ENCODE peak calls at places on chromosomes 16 and 17, in nine cellular contexts. W, N, Z, X, U, E, P, J and T are unnamed samples.

GRCh38 chr16:85583491-85584181 is 29.5 kb upstream of the GSE1 start:
- DNase-seq in X (no peak), U (no peak), P (no peak), J (no peak), N (no peak), W (no peak), E (no peak), Z (no peak), T (no peak)

GRCh38 chr17:3827124-3827773 is 18.8 kb downstream of the NCBP3 start:
- DNase-seq in E (peak; percentile 49), U (peak; percentile 57), Z (peak; percentile 45), N (peak; percentile 44), W (no peak), P (no peak), X (peak; percentile 68), J (no peak), T (no peak)

GRCh38 chr16:79132745-79133144 is 467.8 kb downstream of the MAF start:
- DNase-seq in J (no peak), Z (no peak), P (no peak), U (no peak), N (no peak), E (no peak), X (no peak), W (no peak), T (no peak)

GRCh38 chr17:17940451-17940911 is 31.7 kb downstream of the TOM1L2 start:
- DNase-seq in U (no peak), W (peak; percentile 29), Z (no peak), P (no peak), J (no peak), X (no peak), N (no peak), E (no peak), T (no peak)

GRCh38 chr16:88282221-88283041 is 100.3 kb upstream of the ZNF469 start:
- DNase-seq in W (no peak), N (no peak), J (no peak), E (no peak), Z (no peak), P (no peak), X (no peak), U (no peak), T (no peak)

GRCh38 chr17:67280279-67280678 is 35.3 kb upstream of the HELZ start:
- DNase-seq in X (no peak), J (no peak), E (no peak), Z (no peak), U (no peak), N (peak; percentile 96), P (no peak), W (peak; percentile 64), T (no peak)

GRCh38 chr16:47986031-47986430 is 169.8 kb downstream of the ABCC12 start:
- DNase-seq in E (no peak), W (no peak), Z (no peak), P (no peak), J (no peak), N (no peak), U (no peak), X (no peak), T (no peak)

GRCh38 chr16:71937868-71938510 is 42.7 kb downstream of the IST1 start:
- DNase-seq in Z (no peak), N (no peak), P (no peak), X (no peak), E (no peak), U (no peak), W (no peak), J (no peak), T (no peak)

GRCh38 chr17:76670020-76670707 is 26.6 kb upstream of the ST6GALNAC1 start:
- DNase-seq in Z (no peak), J (no peak), U (no peak), W (no peak), E (no peak), X (no peak), P (no peak), N (no peak), T (no peak)

GRCh38 chr16:72122308-72122707 is 28.7 kb downstream of the DHX38 start:
- DNase-seq in J (no peak), W (no peak), X (no peak), E (no peak), U (no peak), N (no peak), P (no peak), Z (no peak), T (no peak)

GRCh38 chr17:8572767-8573166 is 57.8 kb downstream of the MYH10 start:
- DNase-seq in X (no peak), P (no peak), E (no peak), W (no peak), U (no peak), Z (no peak), J (no peak), N (no peak), T (no peak)

GRCh38 chr16:87064731-87065720 is 252.2 kb downstream of the C16orf95 start:
- DNase-seq in J (no peak), E (no peak), N (no peak), W (no peak), P (no peak), Z (no peak), X (no peak), U (no peak), T (no peak)

GRCh38 chr16:56424791-56425438 is 430 bp downstream of the AMFR start:
- DNase-seq in E (peak; percentile 16), N (no peak), Z (no peak), W (peak; percentile 9), U (peak; percentile 15), X (peak; percentile 14), P (peak; percentile 74), J (no peak), T (peak; percentile 30)

GRCh38 chr17:75549246-75550138 is 24.0 kb downstream of the LLGL2 start:
- DNase-seq in Z (peak; percentile 39), E (no peak), P (peak; percentile 94), U (no peak), N (peak; percentile 87), W (peak; percentile 52), X (no peak), J (peak; percentile 67), T (no peak)

GRCh38 chr16:11734653-11735043 is 8.0 kb downstream of the TXNDC11 start:
- DNase-seq in J (no peak), X (no peak), U (no peak), N (no peak), Z (no peak), W (no peak), P (no peak), E (no peak), T (no peak)